ENCODE peak calls at places on chromosomes 1 and 21, in four cellular contexts. U is K562, Q is Panc1, H is HepG2. A is an unnamed sample.
A peak's percentile ranks its signal among the peaks of the same experiment; 100 is the strongest.

GRCh38 chr1:37726191-37726590 is 33.9 kb downstream of the CDCA8 start:
- DNase-seq in U (no peak), Q (no peak), H (no peak), A (no peak)

GRCh38 chr21:43315244-43316137 is 111.4 kb downstream of the SIK1 start:
- DNase-seq in U (no peak), Q (no peak), H (no peak), A (no peak)

GRCh38 chr1:156668801-156669637 is 8.2 kb downstream of the NES start:
- DNase-seq in U (no peak), Q (no peak), H (no peak), A (no peak)

GRCh38 chr1:86277909-86278308 is 118.2 kb downstream of the ODF2L start:
- DNase-seq in U (no peak), Q (no peak), H (no peak), A (no peak)

GRCh38 chr1:30675761-30676160 is 47.6 kb downstream of the MATN1 start:
- DNase-seq in U (no peak), Q (no peak), H (no peak), A (no peak)

GRCh38 chr1:18283601-18284385 is 176.2 kb downstream of the IGSF21 start:
- DNase-seq in U (no peak), Q (no peak), H (no peak), A (no peak)

GRCh38 chr1:108071601-108072000 is 106.6 kb upstream of the VAV3 start:
- DNase-seq in U (no peak), Q (no peak), H (no peak), A (no peak)

GRCh38 chr1:3910769-3911520 is 10.9 kb upstream of the C1orf174 start:
- DNase-seq in U (peak; percentile 85), Q (no peak), H (peak; percentile 57), A (peak; percentile 54)

GRCh38 chr1:168321945-168322344 is 41.3 kb downstream of the TBX19 start:
- DNase-seq in U (peak; percentile 32), Q (no peak), H (peak; percentile 31), A (peak; percentile 27)

GRCh38 chr21:42390193-42390592 is 5.7 kb downstream of the TMPRSS3 start:
- DNase-seq in U (no peak), Q (no peak), H (no peak), A (no peak)

GRCh38 chr1:84634536-84635205 is 55.6 kb downstream of the SSX2IP start:
- DNase-seq in U (no peak), Q (no peak), H (peak; percentile 10), A (no peak)

GRCh38 chr1:187794561-187794960 is 965.8 kb downstream of the PLA2G4A start:
- DNase-seq in U (no peak), Q (no peak), H (no peak), A (no peak)

GRCh38 chr1:38327559-38327973 is 281.0 kb upstream of the POU3F1 start:
- DNase-seq in U (no peak), Q (no peak), H (no peak), A (no peak)

GRCh38 chr21:42685954-42686500 is 32.6 kb downstream of the PDE9A start:
- DNase-seq in U (no peak), Q (no peak), H (no peak), A (no peak)

GRCh38 chr1:234260578-234260977 is 112.7 kb upstream of the COA6 start:
- DNase-seq in U (no peak), Q (peak; percentile 25), H (no peak), A (no peak)

GRCh38 chr1:21139601-21140000 is 37.1 kb downstream of the EIF4G3 start:
- DNase-seq in U (no peak), Q (no peak), H (no peak), A (no peak)

GRCh38 chr1:184033136-184033469 is 4.4 kb downstream of the COLGALT2 start:
- DNase-seq in U (no peak), Q (no peak), H (no peak), A (no peak)

GRCh38 chr1:183090386-183091006 is 67.3 kb downstream of the LAMC1 start:
- DNase-seq in U (no peak), Q (no peak), H (peak; percentile 49), A (no peak)

GRCh38 chr1:174262747-174263241 is 103.5 kb downstream of the RABGAP1L start:
- DNase-seq in U (peak; percentile 37), Q (peak; percentile 35), H (peak; percentile 46), A (peak; percentile 15)

GRCh38 chr1:98502937-98503336 is 158.6 kb upstream of the SNX7 start:
- DNase-seq in U (no peak), Q (no peak), H (no peak), A (no peak)

GRCh38 chr1:61887076-61887867 is 145.0 kb downstream of the PATJ start:
- DNase-seq in U (no peak), Q (no peak), H (no peak), A (no peak)

GRCh38 chr1:172344444-172344843 is 76.0 kb upstream of the C1orf105 start:
- DNase-seq in U (no peak), Q (no peak), H (no peak), A (no peak)

GRCh38 chr1:209409786-209410185 is 173.7 kb upstream of the CAMK1G start:
- DNase-seq in U (no peak), Q (no peak), H (no peak), A (no peak)

GRCh38 chr1:174013864-174014418 is 8.2 kb downstream of the RC3H1 start:
- DNase-seq in U (no peak), Q (no peak), H (peak; percentile 33), A (no peak)

GRCh38 chr21:43803558-43804300 is 14.4 kb downstream of the RRP1 start:
- DNase-seq in U (no peak), Q (no peak), H (no peak), A (no peak)

GRCh38 chr1:218415726-218416125 is 70.6 kb downstream of the TGFB2 start:
- DNase-seq in U (no peak), Q (no peak), H (no peak), A (no peak)

GRCh38 chr1:64245495-64245894 is 42.1 kb downstream of the UBE2U start:
- DNase-seq in U (no peak), Q (no peak), H (no peak), A (no peak)

GRCh38 chr1:64248065-64248464 is 44.6 kb downstream of the UBE2U start:
- DNase-seq in U (no peak), Q (no peak), H (no peak), A (no peak)

GRCh38 chr1:64242895-64243756 is 39.7 kb downstream of the UBE2U start:
- DNase-seq in U (peak; percentile 10), Q (no peak), H (peak; percentile 14), A (peak; percentile 40)

GRCh38 chr1:64243757-64244080 is 40.3 kb downstream of the UBE2U start:
- DNase-seq in U (no peak), Q (no peak), H (no peak), A (no peak)

GRCh38 chr1:64246294-64246917 is 43.0 kb downstream of the UBE2U start:
- DNase-seq in U (peak; percentile 24), Q (peak; percentile 41), H (peak; percentile 25), A (no peak)
- TF ChIP-seq TCF7L2 in U (no peak), Q (no peak), H (no peak), A (no peak)

DNA sequence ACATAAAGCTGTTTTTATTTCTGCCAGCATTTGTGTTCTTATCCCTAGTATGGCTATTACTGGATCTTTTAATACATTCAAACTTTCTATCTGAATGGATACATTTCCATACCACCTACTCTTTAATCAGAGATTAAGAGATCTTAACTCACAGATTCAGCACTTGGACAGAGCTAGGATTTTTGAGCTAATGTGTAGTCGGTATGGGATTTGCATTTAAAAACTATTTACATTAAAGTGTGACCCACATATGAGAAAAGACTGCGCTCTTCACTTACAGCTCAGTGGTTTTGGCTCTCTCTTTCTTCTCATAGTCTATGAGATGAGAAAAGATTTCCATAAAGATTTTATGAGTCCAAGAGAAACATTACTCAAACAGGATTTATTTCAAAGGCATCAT is 16.4 kb downstream of the HMGB4 start:
- DNase-seq in U (no peak), Q (no peak), H (no peak), A (no peak)
- TF ChIP-seq TCF7L2 in U (no peak), Q (no peak), H (no peak), A (no peak)

GRCh38 chr1:9473032-9473792 is 66.1 kb upstream of the SLC25A33 start:
- DNase-seq in U (peak; percentile 52), Q (no peak), H (no peak), A (peak; percentile 12)
- TF ChIP-seq TCF7L2 in U (no peak), Q (no peak), H (no peak), A (no peak)

GRCh38 chr1:214551052-214551435 is 358 bp downstream of the PTPN14 start:
- DNase-seq in U (no peak), Q (no peak), H (no peak), A (no peak)
- TF ChIP-seq TCF7L2 in U (no peak), Q (no peak), H (no peak), A (no peak)

DNA sequence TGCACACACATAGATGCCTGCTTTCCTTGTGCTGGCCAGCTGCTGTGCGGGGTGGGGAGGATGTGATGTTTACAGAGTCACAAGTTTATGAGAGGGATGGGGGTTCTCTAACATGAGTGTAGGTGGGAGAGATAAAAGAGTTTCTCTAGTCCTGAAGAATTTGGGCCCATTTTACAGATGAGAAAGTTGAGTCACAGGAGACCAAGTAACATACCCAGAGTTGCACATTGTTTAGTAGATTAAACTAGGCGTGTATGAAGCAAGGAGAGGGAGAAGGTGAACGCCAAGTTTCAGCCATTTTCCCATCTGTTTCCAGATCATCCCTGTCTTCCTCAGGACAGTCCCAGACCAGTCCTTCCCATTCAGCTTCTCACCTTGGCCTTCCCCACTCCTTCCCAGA is 126.7 kb downstream of the EPHB2 start:
- DNase-seq in U (no peak), Q (no peak), H (no peak), A (no peak)
- TF ChIP-seq TCF7L2 in U (no peak), Q (no peak), H (no peak), A (no peak)

GRCh38 chr1:24186993-24187790 is at the start of gene IFNLR1:
- DNase-seq in U (peak; percentile 41), Q (no peak), H (peak; percentile 62), A (peak; percentile 58)
- TF ChIP-seq TCF7L2 in U (no peak), Q (no peak), H (no peak), A (no peak)

GRCh38 chr1:201603613-201604232 is 64.8 kb downstream of the NAV1 start:
- DNase-seq in U (no peak), Q (peak; percentile 41), H (no peak), A (no peak)

GRCh38 chr1:201599548-201599947 is 60.6 kb downstream of the NAV1 start:
- DNase-seq in U (no peak), Q (no peak), H (no peak), A (no peak)

GRCh38 chr1:201606096-201606495 is 67.2 kb downstream of the NAV1 start:
- DNase-seq in U (no peak), Q (no peak), H (no peak), A (no peak)

GRCh38 chr1:201605385-201605747 is 66.4 kb downstream of the NAV1 start:
- DNase-seq in U (no peak), Q (no peak), H (no peak), A (no peak)

GRCh38 chr1:201602413-201603265 is 63.7 kb downstream of the NAV1 start:
- DNase-seq in U (no peak), Q (peak; percentile 35), H (no peak), A (no peak)
- TF ChIP-seq TCF7L2 in U (no peak), Q (no peak), H (no peak), A (no peak)